ENCODE peak calls at places on chromosome 10, in four cellular contexts. I is aorta, B is Caki2, E is HTR-8/SVneo. C is an unnamed sample.

GRCh38 chr10:26455567-26456315 is 17.6 kb downstream of the APBB1IP start:
- DNase-seq in I (no peak), E (no peak), B (no peak), C (no peak)

GRCh38 chr10:128042131-128042610 is 84.1 kb downstream of the MKI67 start:
- DNase-seq in B (no peak), E (no peak), I (peak; percentile 53), C (peak; percentile 35)

GRCh38 chr10:8042864-8043568 is 11.5 kb upstream of the GATA3 start:
- DNase-seq in I (peak; percentile 65), B (no peak), E (no peak), C (no peak)

GRCh38 chr10:96832721-96833219 is 672 bp downstream of the LCOR start:
- DNase-seq in E (peak; percentile 81), B (no peak), I (peak; percentile 95), C (peak; percentile 89)

GRCh38 chr10:43712821-43713584 is 64.3 kb upstream of the ZNF32 start:
- DNase-seq in I (no peak), B (no peak), E (no peak), C (no peak)

GRCh38 chr10:71280825-71281224 is 38.2 kb upstream of the SLC29A3 start:
- DNase-seq in I (no peak), E (no peak), B (no peak), C (no peak)

GRCh38 chr10:111525696-111526095 is 448.9 kb downstream of the ADRA2A start:
- DNase-seq in B (no peak), E (no peak), I (no peak), C (no peak)

GRCh38 chr10:36345770-36346169 is 703.7 kb upstream of the FZD8 start:
- DNase-seq in E (no peak), B (no peak), I (no peak), C (no peak)

GRCh38 chr10:11153245-11153644 is 135.6 kb downstream of the CELF2 start:
- DNase-seq in I (no peak), B (no peak), E (no peak), C (no peak)

GRCh38 chr10:127308031-127308430 is 111.6 kb upstream of the INSYN2A start:
- DNase-seq in E (no peak), B (no peak), I (no peak), C (no peak)

GRCh38 chr10:22230331-22230833 is 12.6 kb upstream of the EBLN1 start:
- DNase-seq in I (no peak), B (peak; percentile 68), E (no peak), C (no peak)